ENCODE peak calls at places on chromosome 7, in five cellular contexts. O is ovary, J is RWPE1, S is right cardiac atrium, H is DMS 273 treated with DMSO at 0.1 percent for 48 hours. Z is an unnamed sample.
A peak's percentile ranks its signal among the peaks of the same experiment; 100 is the strongest.

GRCh38 chr7:151368136-151368571 is 26.5 kb downstream of the NUB1 start:
- DNase-seq in O (peak; percentile 84), J (peak; percentile 60), S (peak; percentile 89), H (no peak), Z (peak; percentile 68)

GRCh38 chr7:128928159-128928558 is 9.6 kb upstream of the IRF5 start:
- DNase-seq in O (no peak), J (no peak), S (no peak), H (no peak), Z (no peak)

GRCh38 chr7:75776295-75776971 is 4.4 kb upstream of the CCL26 start:
- DNase-seq in O (no peak), J (peak; percentile 31), S (no peak), H (peak; percentile 37), Z (peak; percentile 66)

GRCh38 chr7:106021211-106022067 is 58.4 kb downstream of the CDHR3 start:
- DNase-seq in O (no peak), J (no peak), S (no peak), H (no peak), Z (no peak)

GRCh38 chr7:101558742-101559325 is 70.3 kb downstream of the MYL10 start:
- DNase-seq in O (no peak), J (no peak), S (no peak), H (no peak), Z (no peak)

GRCh38 chr7:41956712-41957111 is 253.8 kb upstream of the INHBA start:
- DNase-seq in O (no peak), J (no peak), S (no peak), H (no peak), Z (no peak)

GRCh38 chr7:101420436-101420835 is 57.8 kb downstream of the COL26A1 start:
- DNase-seq in O (no peak), J (no peak), S (no peak), H (no peak), Z (no peak)

GRCh38 chr7:137715101-137715500 is 131.7 kb downstream of the DGKI start:
- DNase-seq in O (no peak), J (no peak), S (no peak), H (no peak), Z (no peak)

GRCh38 chr7:32879460-32879859 is 12.1 kb downstream of the KBTBD2 start:
- DNase-seq in O (no peak), J (no peak), S (no peak), H (no peak), Z (no peak)

GRCh38 chr7:125355899-125356298 is 426.3 kb upstream of the POT1 start:
- DNase-seq in O (no peak), J (no peak), S (no peak), H (no peak), Z (no peak)

GRCh38 chr7:193538-194256 is 1.3 kb downstream of the FAM20C start:
- DNase-seq in O (no peak), J (peak; percentile 44), S (peak; percentile 65), H (no peak), Z (no peak)

GRCh38 chr7:121323515-121323914 is 5.3 kb upstream of the WNT16 start:
- DNase-seq in O (no peak), J (no peak), S (no peak), H (no peak), Z (no peak)

GRCh38 chr7:87534072-87534471 is 58.6 kb upstream of the ABCB4 start:
- DNase-seq in O (no peak), J (no peak), S (no peak), H (no peak), Z (no peak)

GRCh38 chr7:2509298-2509906 is 10.2 kb upstream of the LFNG start:
- DNase-seq in O (no peak), J (no peak), S (peak; percentile 42), H (no peak), Z (no peak)

GRCh38 chr7:141704112-141704511 is 2.1 kb upstream of the DENND11 start:
- DNase-seq in O (no peak), J (no peak), S (no peak), H (no peak), Z (no peak)

GRCh38 chr7:125316451-125316850 is 386.8 kb upstream of the POT1 start:
- DNase-seq in O (no peak), J (peak; percentile 20), S (no peak), H (peak; percentile 58), Z (no peak)

GRCh38 chr7:107596881-107597581 is 17.0 kb downstream of the BCAP29 start:
- DNase-seq in O (no peak), J (no peak), S (no peak), H (no peak), Z (no peak)

GRCh38 chr7:25062380-25062779 is 62.7 kb downstream of the CYCS start:
- DNase-seq in O (no peak), J (no peak), S (no peak), H (no peak), Z (no peak)

GRCh38 chr7:126774077-126774476 is 478.7 kb downstream of the GRM8 start:
- DNase-seq in O (no peak), J (no peak), S (no peak), H (no peak), Z (no peak)

GRCh38 chr7:108002726-108003590 is at the start of gene LAMB1:
- DNase-seq in O (peak; percentile 56), J (peak; percentile 82), S (peak; percentile 88), H (peak; percentile 66), Z (no peak)

GRCh38 chr7:153446490-153446889 is 605.7 kb upstream of the DPP6 start:
- DNase-seq in O (no peak), J (no peak), S (no peak), H (no peak), Z (no peak)

GRCh38 chr7:48255046-48255445 is 83.8 kb downstream of the ABCA13 start:
- DNase-seq in O (no peak), J (no peak), S (no peak), H (no peak), Z (no peak)

GRCh38 chr7:112985377-112985987 is 101.1 kb downstream of the GPR85 start:
- DNase-seq in O (no peak), J (no peak), S (no peak), H (no peak), Z (no peak)

GRCh38 chr7:8260871-8261707 is 878 bp downstream of the ICA1 start:
- DNase-seq in O (peak; percentile 13), J (peak; percentile 49), S (peak; percentile 85), H (peak; percentile 69), Z (no peak)

GRCh38 chr7:137316643-137317042 is 26.9 kb downstream of the PTN start:
- DNase-seq in O (no peak), J (no peak), S (no peak), H (no peak), Z (no peak)

GRCh38 chr7:87092568-87093091 is 33.2 kb upstream of the ELAPOR2 start:
- DNase-seq in O (no peak), J (no peak), S (no peak), H (no peak), Z (no peak)

GRCh38 chr7:1415389-1415990 is 43.8 kb downstream of the MICALL2 start:
- DNase-seq in O (no peak), J (no peak), S (no peak), H (no peak), Z (no peak)

GRCh38 chr7:92749832-92750231 is 86.5 kb downstream of the CDK6 start:
- DNase-seq in O (no peak), J (no peak), S (no peak), H (no peak), Z (no peak)

GRCh38 chr7:7803597-7804229 is 85.3 kb upstream of the RPA3 start:
- DNase-seq in O (no peak), J (no peak), S (no peak), H (peak; percentile 96), Z (no peak)

GRCh38 chr7:101543846-101544245 is 85.2 kb downstream of the MYL10 start:
- DNase-seq in O (no peak), J (no peak), S (peak; percentile 52), H (no peak), Z (no peak)

GRCh38 chr7:1234794-1235500 is 2.3 kb downstream of the UNCX start:
- DNase-seq in O (no peak), J (no peak), S (no peak), H (no peak), Z (no peak)

GRCh38 chr7:2813350-2814185 is 30.5 kb downstream of the GNA12 start:
- DNase-seq in O (peak; percentile 33), J (no peak), S (no peak), H (no peak), Z (no peak)

GRCh38 chr7:55540226-55540858 is 32.0 kb downstream of the VOPP1 start:
- DNase-seq in O (no peak), J (no peak), S (no peak), H (no peak), Z (no peak)

GRCh38 chr7:1947586-1948217 is 277.6 kb downstream of the ELFN1 start:
- DNase-seq in O (no peak), J (no peak), S (peak; percentile 30), H (no peak), Z (no peak)

GRCh38 chr7:134368851-134369533 is 52.3 kb upstream of the SLC35B4 start:
- DNase-seq in O (no peak), J (peak; percentile 54), S (no peak), H (no peak), Z (no peak)

Z was measured in stimulated activated CD4-positive, alpha-beta T cell treated with anti-CD3 and anti-CD28 coated beads, Interleukin-2, amount 100 ng/mL, for 4 hours.